ENCODE peak calls at places on chromosomes 3 and 15, in five cellular contexts. G, Q, A, N and K are unnamed samples.

GRCh38 chr3:60301142-60301541 is 950.1 kb downstream of the FHIT start:
- DNase-seq in G (no peak), Q (no peak), A (no peak), N (no peak), K (no peak)

GRCh38 chr3:63976166-63976861 is 47.0 kb downstream of the PSMD6 start:
- DNase-seq in G (no peak), Q (no peak), A (no peak), N (peak), K (no peak)

GRCh38 chr3:125194849-125195601 is 17.5 kb downstream of the SLC12A8 start:
- DNase-seq in G (no peak), Q (no peak), A (no peak), N (no peak), K (no peak)

GRCh38 chr3:174710622-174711021 is 148.5 kb upstream of the NAALADL2 start:
- DNase-seq in G (no peak), Q (no peak), A (no peak), N (no peak), K (peak)

GRCh38 chr3:24365168-24365567 is 129.5 kb downstream of the THRB start:
- DNase-seq in G (peak), Q (no peak), A (no peak), N (peak), K (no peak)

GRCh38 chr3:8817486-8817885 is 48.1 kb upstream of the OXTR start:
- DNase-seq in G (no peak), Q (no peak), A (no peak), N (no peak), K (no peak)

GRCh38 chr15:91857224-91857585 is 3.7 kb downstream of the SLCO3A1 start:
- DNase-seq in G (no peak), Q (no peak), A (no peak), N (no peak), K (no peak)

GRCh38 chr3:178971614-178972013 is 100.0 kb downstream of the ZMAT3 start:
- DNase-seq in G (peak), Q (no peak), A (no peak), N (no peak), K (no peak)

GRCh38 chr15:90306560-90306959 is 41.1 kb downstream of the NGRN start:
- DNase-seq in G (no peak), Q (no peak), A (peak), N (no peak), K (no peak)

GRCh38 chr3:149646181-149646766 is 11.6 kb downstream of the WWTR1 start:
- DNase-seq in G (peak), Q (no peak), A (no peak), N (no peak), K (no peak)

DNA sequence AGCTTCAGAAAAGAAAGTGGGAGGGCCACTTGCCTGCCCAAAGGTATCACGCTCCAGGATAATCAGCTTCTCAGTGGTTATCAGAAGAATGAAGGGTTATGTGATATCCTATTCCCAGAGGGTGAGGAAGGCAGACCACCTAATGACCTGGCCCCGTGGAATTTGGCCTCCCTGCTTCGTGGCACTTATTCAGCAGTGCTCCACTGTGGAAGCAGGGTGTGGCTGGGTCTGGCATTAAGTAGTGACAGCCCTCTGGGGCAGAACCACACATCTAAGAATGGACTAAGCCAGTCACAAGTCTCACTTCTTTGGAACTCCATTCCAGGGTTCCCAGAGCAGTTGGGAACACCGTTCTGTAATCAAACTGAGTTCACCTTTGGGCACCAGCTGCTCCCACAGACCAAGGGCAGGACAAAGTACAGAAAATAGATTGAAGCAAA is 46.3 kb downstream of the ABHD5 start:
- DNase-seq in G (no peak), Q (no peak), A (no peak), N (no peak), K (no peak)
- TF ChIP-seq REST in G (no peak), Q (no peak), A (no peak), N (no peak), K (no peak)

GRCh38 chr3:184822654-184823053 is 10.7 kb downstream of the VPS8 start:
- DNase-seq in G (no peak), Q (no peak), A (no peak), N (no peak), K (no peak)

GRCh38 chr3:184827572-184827971 is 15.6 kb downstream of the VPS8 start:
- DNase-seq in G (no peak), Q (peak), A (no peak), N (no peak), K (no peak)

GRCh38 chr3:184822081-184822480 is 10.1 kb downstream of the VPS8 start:
- DNase-seq in G (no peak), Q (no peak), A (no peak), N (no peak), K (no peak)

GRCh38 chr3:184821034-184821433 is 9.1 kb downstream of the VPS8 start:
- DNase-seq in G (no peak), Q (no peak), A (no peak), N (no peak), K (no peak)

GRCh38 chr3:184825456-184825855 is 13.5 kb downstream of the VPS8 start:
- DNase-seq in G (no peak), Q (no peak), A (no peak), N (no peak), K (no peak)
- TF ChIP-seq EZH2 in G (no peak), Q (no peak), A (no peak), N (no peak), K (no peak)

DNA sequence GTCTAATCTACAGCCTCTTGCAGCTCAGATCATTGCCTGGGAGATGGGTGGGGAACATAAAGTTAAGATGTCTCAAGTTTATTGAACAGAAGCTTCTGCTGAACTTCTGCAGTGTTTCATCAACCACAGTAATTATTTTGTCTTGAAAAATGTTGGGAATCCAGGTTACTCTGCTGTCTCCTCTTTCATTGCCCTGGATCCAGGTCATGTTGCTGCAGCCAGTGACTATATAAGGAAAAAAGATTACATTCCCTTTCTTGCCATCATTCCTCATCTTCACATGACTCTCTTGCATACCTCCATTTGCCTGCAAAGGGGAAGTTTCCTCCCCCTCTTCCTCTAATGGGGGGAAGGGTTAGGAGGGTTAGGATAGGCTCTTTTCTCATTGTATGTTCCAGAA is 15.1 kb downstream of the GMNC start:
- DNase-seq in G (no peak), Q (no peak), A (no peak), N (no peak), K (no peak)
- TF ChIP-seq REST in G (no peak), Q (no peak), A (no peak), N (no peak), K (no peak)

DNA sequence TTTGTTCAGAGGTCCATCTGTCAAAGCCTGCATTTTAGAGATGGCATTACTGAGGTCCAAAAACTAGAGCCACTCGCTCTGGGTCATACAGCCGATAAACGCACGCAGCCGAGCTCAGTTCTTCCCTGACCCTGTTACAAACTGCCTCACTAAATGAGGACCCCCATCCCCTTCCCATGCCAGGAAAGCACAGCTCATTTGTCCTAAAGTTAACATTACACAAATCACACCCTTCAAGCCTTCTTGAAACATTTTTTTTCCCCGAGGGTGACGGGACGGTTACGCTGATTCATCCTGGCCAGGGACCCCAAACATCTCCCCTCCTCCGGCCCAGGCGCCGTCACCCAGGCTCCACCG is 832 bp upstream of the CMTM8 start:
- DNase-seq in G (no peak), Q (no peak), A (no peak), N (no peak), K (peak)
- TF ChIP-seq EZH2 in G (peak), Q (no peak), A (no peak), N (no peak), K (no peak)

GRCh38 chr3:18556001-18556408 is 130.9 kb upstream of the SATB1 start:
- DNase-seq in G (no peak), Q (no peak), A (no peak), N (no peak), K (no peak)
- TF ChIP-seq REST in G (no peak), Q (no peak), A (no peak), N (no peak), K (no peak)

DNA sequence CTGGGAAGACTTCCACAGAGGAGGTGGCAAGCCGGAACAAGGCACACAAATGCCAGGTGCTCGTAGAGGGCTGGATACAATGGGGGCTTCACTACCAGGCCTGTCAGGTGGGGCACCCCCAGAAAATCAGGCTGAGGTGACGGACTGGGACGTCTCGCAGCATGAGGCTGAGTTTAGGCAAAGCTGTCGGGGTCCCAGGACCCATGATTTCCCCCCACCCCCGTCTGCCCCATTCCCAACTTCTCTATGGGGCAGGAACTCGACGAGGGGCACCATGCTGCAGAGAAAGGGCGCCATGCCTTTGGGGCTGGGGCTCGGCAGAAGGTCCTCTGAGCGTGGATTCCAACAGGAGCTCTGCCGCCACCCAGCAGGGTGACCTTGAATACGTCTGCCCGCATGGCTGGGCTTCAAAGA is 65.7 kb upstream of the HES1 start:
- DNase-seq in G (no peak), Q (no peak), A (no peak), N (peak), K (peak)
- TF ChIP-seq EZH2 in G (no peak), Q (no peak), A (no peak), N (no peak), K (no peak)

DNA sequence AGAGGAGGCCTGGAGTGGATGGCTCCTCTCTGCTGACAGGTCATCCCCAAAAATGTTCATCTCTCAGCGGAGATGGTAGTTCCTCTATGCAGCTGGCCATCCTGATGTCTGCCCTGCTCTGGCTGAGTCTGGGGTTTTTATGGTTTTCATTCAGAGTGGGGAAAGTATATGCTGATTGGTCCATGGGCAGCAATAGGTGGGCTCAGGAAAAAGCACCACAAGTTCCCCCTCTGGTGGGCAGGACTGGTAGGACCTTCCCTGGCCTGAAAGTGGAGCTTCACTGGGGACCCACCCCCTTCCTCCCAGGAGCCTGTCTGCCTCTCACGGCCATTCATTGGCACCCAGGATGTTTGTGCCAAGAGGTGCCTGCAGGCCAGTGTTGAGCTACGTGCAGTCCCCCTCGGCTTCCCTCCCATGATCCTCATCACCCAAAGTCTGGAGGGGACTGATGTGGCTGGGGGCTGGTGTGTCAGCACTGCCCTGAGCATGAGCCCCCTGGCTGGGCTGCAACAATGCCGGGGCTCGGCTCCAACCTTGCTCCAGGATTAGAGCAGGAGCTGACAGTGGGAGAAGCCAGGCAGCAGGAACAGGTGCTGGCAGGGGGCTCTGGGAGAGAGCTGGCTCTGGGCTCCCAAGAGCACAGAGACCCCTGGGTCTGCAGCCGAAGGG is 13.1 kb upstream of the BLOC1S6 start:
- DNase-seq in G (peak), Q (peak), A (no peak), N (peak), K (peak)
- TF ChIP-seq REST in G (no peak), Q (no peak), A (no peak), N (no peak), K (no peak)

GRCh38 chr3:62875103-62876002 is at the start of gene CADPS:
- DNase-seq in G (no peak), Q (no peak), A (no peak), N (no peak), K (peak)
- TF ChIP-seq EZH2 in G (no peak), Q (no peak), A (no peak), N (no peak), K (no peak)

GRCh38 chr15:77904901-77905300 is 172.6 kb downstream of the TBC1D2B start:
- DNase-seq in G (no peak), Q (no peak), A (no peak), N (no peak), K (no peak)
- TF ChIP-seq REST in G (no peak), Q (no peak), A (no peak), N (no peak), K (no peak)